ENCODE peak calls at places on chromosomes 1 and 21, in eight cellular contexts. S is body of pancreas, V is epithelial cell of esophagus, I is A549, Q is astrocyte of the spinal cord, L is psoas muscle, P is transverse colon, W is neural progenitor cell. T is an unnamed sample.
A peak's percentile ranks its signal among the peaks of the same experiment; 100 is the strongest.

GRCh38 chr1:156703336-156703735 is 2.0 kb downstream of the CRABP2 start:
- DNase-seq in V (no peak), L (no peak), S (no peak), Q (no peak), W (no peak), P (no peak), I (no peak), T (no peak)

GRCh38 chr21:43918385-43918947 is 53.4 kb downstream of the AGPAT3 start:
- DNase-seq in I (no peak), P (no peak), S (no peak), W (no peak), V (no peak), L (no peak), Q (no peak), T (no peak)

GRCh38 chr1:161801955-161802354 is 35.8 kb downstream of the ATF6 start:
- DNase-seq in L (no peak), I (no peak), W (peak; percentile 16), Q (no peak), P (no peak), V (no peak), S (no peak), T (no peak)

GRCh38 chr1:160103658-160104519 is 5.5 kb upstream of the IGSF8 start:
- DNase-seq in I (no peak), L (no peak), Q (no peak), W (no peak), P (no peak), S (no peak), V (no peak), T (no peak)

GRCh38 chr1:225445644-225446297 is 17.9 kb upstream of the LBR start:
- DNase-seq in I (no peak), P (peak; percentile 60), L (no peak), V (peak; percentile 82), W (no peak), S (no peak), Q (no peak), T (no peak)

GRCh38 chr1:182955596-182956588 is 2.9 kb upstream of the SHCBP1L start:
- DNase-seq in V (no peak), Q (peak; percentile 87), L (no peak), W (no peak), I (peak; percentile 13), S (no peak), P (no peak), T (peak; percentile 54)

GRCh38 chr1:86436041-86436440 is 12.1 kb downstream of the CLCA2 start:
- DNase-seq in P (no peak), L (no peak), I (no peak), S (no peak), W (no peak), V (no peak), Q (no peak), T (peak; percentile 67)

GRCh38 chr1:182614796-182615451 is 10.7 kb upstream of the RGS16 start:
- DNase-seq in Q (peak; percentile 87), V (peak; percentile 65), P (peak; percentile 72), W (peak; percentile 84), L (peak; percentile 86), S (peak; percentile 46), I (peak; percentile 42), T (peak; percentile 20)

GRCh38 chr1:29673669-29674624 is 437.6 kb downstream of the PTPRU start:
- DNase-seq in Q (no peak), S (no peak), V (peak; percentile 22), W (no peak), P (no peak), I (no peak), L (no peak), T (no peak)

GRCh38 chr21:42039911-42040351 is 29.8 kb upstream of the ZBTB21 start:
- DNase-seq in S (no peak), Q (no peak), V (no peak), P (no peak), I (no peak), L (peak; percentile 44), W (peak; percentile 39), T (peak; percentile 32)

GRCh38 chr1:59699227-59699847 is 115.4 kb upstream of the HOOK1 start:
- DNase-seq in P (no peak), V (peak; percentile 57), I (peak; percentile 18), S (peak; percentile 23), L (no peak), Q (peak; percentile 64), W (peak; percentile 51), T (peak; percentile 33)

GRCh38 chr1:101314244-101314643 is 77.4 kb downstream of the S1PR1 start:
- DNase-seq in S (no peak), P (no peak), W (no peak), L (no peak), Q (peak; percentile 25), I (no peak), V (peak; percentile 78), T (no peak)

GRCh38 chr1:1470626-1471388 is 758 bp upstream of the ATAD3B start:
- DNase-seq in P (peak; percentile 44), L (no peak), I (no peak), V (peak; percentile 46), Q (no peak), W (peak; percentile 29), S (peak; percentile 27), T (no peak)

GRCh38 chr1:1281533-1282321 is 1.5 kb downstream of the SCNN1D start:
- DNase-seq in P (peak; percentile 92), S (peak; percentile 84), Q (no peak), V (peak; percentile 87), L (peak; percentile 50), W (no peak), I (no peak), T (no peak)

GRCh38 chr1:235649722-235650163 is at the start of gene GNG4:
- DNase-seq in P (no peak), Q (no peak), V (no peak), W (peak; percentile 80), L (no peak), I (peak; percentile 18), S (no peak), T (no peak)

GRCh38 chr1:5903680-5904079 is 88.5 kb downstream of the NPHP4 start:
- DNase-seq in S (no peak), L (no peak), V (no peak), Q (no peak), I (no peak), P (no peak), W (no peak), T (no peak)

GRCh38 chr1:93374334-93375106 is 28.8 kb downstream of the DR1 start:
- DNase-seq in W (no peak), S (no peak), Q (no peak), V (no peak), P (no peak), L (no peak), I (no peak), T (no peak)

DNA sequence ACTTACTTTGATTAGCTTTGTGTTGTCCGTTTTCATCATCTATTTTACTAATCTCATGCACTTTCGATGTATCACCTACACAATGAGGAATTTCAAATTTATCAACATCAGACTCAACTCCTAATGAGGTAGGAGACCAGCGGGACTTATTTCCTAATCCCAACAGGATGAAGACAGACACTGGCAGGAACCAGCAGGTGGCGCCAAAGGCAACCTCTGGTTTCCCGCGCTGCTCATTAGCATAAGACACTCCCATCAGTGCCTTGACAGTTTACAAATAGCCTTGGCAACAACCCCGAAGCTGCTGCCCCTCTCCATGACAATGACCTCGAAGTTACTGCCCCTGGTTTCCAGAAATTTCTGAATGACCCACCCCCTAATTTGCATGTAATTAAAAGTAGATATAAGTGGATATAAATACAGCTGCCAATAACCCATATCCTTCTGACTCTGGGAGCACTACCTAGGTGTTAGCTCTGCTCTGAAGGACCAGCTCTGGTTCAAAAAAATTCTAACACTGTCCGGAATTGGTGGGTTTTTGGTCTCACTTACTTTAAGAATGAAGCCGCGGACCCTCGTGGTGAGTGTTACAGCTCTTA is 974.8 kb downstream of the ADGRL2 start:
- DNase-seq in S (peak; percentile 55), Q (peak; percentile 29), P (peak; percentile 9), L (peak; percentile 14), W (peak; percentile 58), V (peak; percentile 33), I (peak; percentile 49), T (no peak)
- TF ChIP-seq CTCF in S (peak; percentile 51), Q (peak; percentile 63), P (no peak), L (peak; percentile 14), W (peak; percentile 71), V (peak; percentile 57), I (peak; percentile 27), T (peak; percentile 48)

GRCh38 chr21:27061783-27062182 is 94.9 kb upstream of the ADAMTS5 start:
- DNase-seq in W (no peak), S (no peak), L (no peak), I (no peak), V (no peak), P (no peak), Q (no peak), T (no peak)
- H3K4me3 ChIP-seq in W (no peak overlapping the region), S (no peak overlapping the region), L (no peak overlapping the region), I (no peak overlapping the region), V (no peak overlapping the region), P (no peak overlapping the region), Q (no peak overlapping the region), T (no peak overlapping the region)

DNA sequence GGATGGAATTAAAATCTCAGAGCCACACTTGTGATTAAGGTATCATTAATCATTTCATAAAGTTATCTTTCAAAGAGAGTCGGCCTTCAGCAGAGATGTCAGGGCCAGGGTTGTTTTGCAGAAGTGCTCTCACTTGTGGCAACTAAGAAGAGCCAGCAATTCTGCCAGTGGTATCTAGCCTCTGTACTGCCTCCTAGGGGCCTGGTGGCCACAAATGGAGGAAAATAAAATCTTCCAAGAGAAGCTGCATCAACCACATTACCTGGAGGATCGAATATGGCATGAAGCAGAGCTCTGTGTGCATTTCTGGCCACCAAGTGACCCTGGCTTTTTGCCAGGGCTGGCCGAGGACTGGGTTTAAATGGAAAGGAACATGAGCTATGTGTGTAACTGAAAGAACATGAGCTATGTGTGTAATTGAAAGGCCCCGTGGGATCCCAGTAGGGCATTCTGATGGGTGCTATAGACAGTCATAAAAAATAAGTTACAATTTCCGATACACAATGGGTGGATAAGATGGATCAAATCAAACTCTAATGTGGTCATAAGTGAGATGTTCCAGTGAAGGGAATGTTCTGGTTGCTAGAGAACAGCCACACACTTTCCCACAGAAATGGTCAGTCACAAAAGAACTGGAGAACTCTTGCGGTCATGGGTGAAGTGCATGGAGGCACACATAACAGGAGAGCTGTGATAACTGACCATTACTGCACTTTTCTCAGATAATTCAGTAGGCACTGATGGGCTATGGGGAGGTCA is 335.8 kb downstream of the CAMTA1 start:
- DNase-seq in I (no peak), P (no peak), V (no peak), L (no peak), W (no peak), S (peak; percentile 14), Q (peak; percentile 56), T (peak; percentile 64)
- TF ChIP-seq CTCF in I (no peak), P (no peak), V (no peak), L (peak; percentile 18), W (peak; percentile 36), S (no peak), Q (peak; percentile 34), T (no peak)

GRCh38 chr1:67170751-67171573 is 4.7 kb downstream of the IL23R start:
- DNase-seq in Q (no peak), I (no peak), L (no peak), P (no peak), V (no peak), W (no peak), S (no peak), T (no peak)

GRCh38 chr1:67169932-67170331 is 3.7 kb downstream of the IL23R start:
- DNase-seq in W (no peak), P (no peak), I (no peak), L (no peak), V (no peak), Q (no peak), S (no peak), T (no peak)

GRCh38 chr1:67171574-67171955 is 5.3 kb downstream of the IL23R start:
- DNase-seq in I (no peak), L (no peak), W (no peak), S (no peak), Q (no peak), V (no peak), P (no peak), T (no peak)

GRCh38 chr1:67171978-67172377 is 5.7 kb downstream of the IL23R start:
- DNase-seq in Q (no peak), V (no peak), W (no peak), I (no peak), P (no peak), S (no peak), L (no peak), T (no peak)

GRCh38 chr1:67169496-67169895 is 3.2 kb downstream of the IL23R start:
- DNase-seq in L (no peak), P (no peak), I (no peak), W (no peak), Q (no peak), V (no peak), S (no peak), T (no peak)
- H3K4me3 ChIP-seq in L (no peak overlapping the region), P (no peak overlapping the region), I (no peak overlapping the region), W (no peak overlapping the region), Q (no peak overlapping the region), V (no peak overlapping the region), S (no peak overlapping the region), T (no peak overlapping the region)

T was measured in astrocyte of the cerebellum.